ENCODE peak calls at places on chromosomes 5 and 9, in eight cellular contexts. T is upper lobe of right lung, O is epithelial cell of proximal tubule, M is Peyer's patch, E is neural crest cell, J is neural progenitor cell, D is RWPE2, Y is esophagus squamous epithelium. S is an unnamed sample.

GRCh38 chr5:81856948-81857928 is 106.3 kb upstream of the SSBP2 start:
- DNase-seq in O (no peak), D (no peak), Y (no peak), E (no peak), J (peak), M (no peak), T (peak), S (no peak)

GRCh38 chr5:66560371-66560770 is 35.8 kb upstream of the MAST4 start:
- DNase-seq in O (no peak), T (no peak), M (no peak), Y (no peak), E (no peak), J (no peak), D (no peak), S (no peak)

GRCh38 chr5:51544386-51544785 is 161.1 kb downstream of the ISL1 start:
- DNase-seq in D (no peak), Y (no peak), T (no peak), E (no peak), J (no peak), O (no peak), M (no peak), S (no peak)

GRCh38 chr5:149993471-149993870 is 7.0 kb downstream of the TIGD6 start:
- DNase-seq in E (no peak), O (no peak), D (no peak), M (no peak), T (no peak), J (no peak), Y (no peak), S (no peak)

GRCh38 chr5:170681013-170681433 is 102.5 kb upstream of the GABRP start:
- DNase-seq in J (peak), M (no peak), Y (no peak), E (peak), O (no peak), D (no peak), T (no peak), S (peak)

GRCh38 chr5:65142511-65143011 is 339.2 kb downstream of the ADAMTS6 start:
- DNase-seq in T (no peak), M (no peak), D (no peak), J (peak), O (no peak), E (no peak), Y (no peak), S (no peak)

GRCh38 chr5:123304777-123305316 is 118.4 kb downstream of the CEP120 start:
- DNase-seq in M (no peak), J (no peak), O (no peak), D (no peak), T (no peak), E (no peak), Y (no peak), S (no peak)

GRCh38 chr9:110077926-110078325 is 130.0 kb downstream of the C9orf152 start:
- DNase-seq in D (no peak), O (no peak), E (no peak), J (no peak), Y (no peak), M (no peak), T (no peak), S (no peak)

GRCh38 chr9:129709471-129710460 is 43.1 kb downstream of the PTGES start:
- DNase-seq in M (no peak), O (peak), Y (no peak), D (no peak), J (no peak), T (no peak), E (no peak), S (no peak)

GRCh38 chr5:39608024-39608423 is 183.2 kb upstream of the DAB2 start:
- DNase-seq in D (no peak), J (no peak), T (no peak), O (no peak), E (no peak), Y (no peak), M (no peak), S (no peak)

GRCh38 chr9:120904061-120904998 is 22.3 kb downstream of the TRAF1 start:
- DNase-seq in T (no peak), J (no peak), O (no peak), Y (no peak), E (no peak), M (no peak), D (no peak), S (no peak)

GRCh38 chr9:91419222-91420191 is 4.1 kb downstream of the NFIL3 start:
- DNase-seq in M (no peak), O (peak), J (no peak), T (peak), D (peak), E (no peak), Y (no peak), S (no peak)

GRCh38 chr5:5199460-5199859 is 59.3 kb downstream of the ADAMTS16 start:
- DNase-seq in M (no peak), T (no peak), O (no peak), E (no peak), J (no peak), Y (no peak), D (no peak), S (no peak)

GRCh38 chr9:90960941-90961340 is 159.3 kb downstream of the SYK start:
- DNase-seq in E (no peak), J (no peak), O (no peak), T (no peak), Y (no peak), M (no peak), D (no peak), S (no peak)

GRCh38 chr9:89422151-89422918 is 75.6 kb downstream of the SEMA4D start:
- DNase-seq in O (no peak), J (no peak), Y (no peak), M (no peak), T (no peak), E (no peak), D (no peak), S (no peak)

GRCh38 chr9:131046581-131047202 is 37.7 kb downstream of the LAMC3 start:
- DNase-seq in J (peak), M (peak), T (peak), D (no peak), Y (no peak), O (no peak), E (peak), S (no peak)

GRCh38 chr9:91078041-91078441 is 276.4 kb downstream of the SYK start:
- DNase-seq in J (no peak), E (no peak), T (no peak), Y (no peak), O (no peak), M (no peak), D (no peak), S (no peak)

GRCh38 chr5:5348576-5348975 is 73.9 kb upstream of the ICE1 start:
- DNase-seq in Y (no peak), O (no peak), T (no peak), J (no peak), E (no peak), D (no peak), M (no peak), S (no peak)

GRCh38 chr9:136225748-136226679 is 19.6 kb downstream of the QSOX2 start:
- DNase-seq in Y (peak), E (peak), O (no peak), D (no peak), M (peak), T (peak), J (peak), S (no peak)

GRCh38 chr5:4563400-4563799 is 576.7 kb upstream of the ADAMTS16 start:
- DNase-seq in O (no peak), D (no peak), E (peak), J (peak), Y (no peak), M (no peak), T (no peak), S (no peak)

GRCh38 chr9:104866186-104866585 is 61.8 kb downstream of the ABCA1 start:
- DNase-seq in T (no peak), Y (no peak), E (no peak), D (no peak), J (no peak), O (no peak), M (no peak), S (no peak)

GRCh38 chr5:176846335-176847140 is 36.2 kb downstream of the UNC5A start:
- DNase-seq in D (no peak), Y (no peak), M (no peak), O (no peak), E (no peak), J (no peak), T (no peak), S (no peak)

GRCh38 chr5:75566710-75567309 is 44.4 kb upstream of the ANKDD1B start:
- DNase-seq in Y (no peak), E (no peak), T (no peak), M (no peak), J (no peak), D (no peak), O (peak), S (no peak)

GRCh38 chr9:123691904-123692303 is 238.0 kb downstream of the DENND1A start:
- DNase-seq in E (no peak), D (no peak), T (no peak), M (no peak), O (no peak), Y (no peak), J (no peak), S (no peak)

GRCh38 chr5:164869325-164869724 is 1363.9 kb downstream of the MAT2B start:
- DNase-seq in J (no peak), Y (no peak), M (no peak), E (no peak), O (no peak), T (no peak), D (no peak), S (no peak)

GRCh38 chr5:169545762-169546161 is 37.8 kb upstream of the SPDL1 start:
- DNase-seq in T (no peak), E (no peak), O (peak), J (no peak), D (no peak), Y (no peak), M (no peak), S (no peak)

GRCh38 chr9:27192291-27192960 is 83.4 kb downstream of the TEK start:
- DNase-seq in M (no peak), J (no peak), D (no peak), Y (no peak), E (no peak), T (no peak), O (no peak), S (no peak)

GRCh38 chr5:88660947-88661869 is 221.8 kb downstream of the MEF2C start:
- DNase-seq in E (peak), O (no peak), M (peak), J (peak), T (peak), Y (no peak), D (no peak), S (peak)

GRCh38 chr5:144896473-144896872 is 725.8 kb downstream of the KCTD16 start:
- DNase-seq in T (no peak), Y (no peak), E (no peak), O (no peak), J (no peak), M (no peak), D (no peak), S (no peak)

GRCh38 chr9:106583751-106584150 is 279.2 kb upstream of the ZNF462 start:
- DNase-seq in J (no peak), M (no peak), E (no peak), D (peak), T (no peak), Y (no peak), O (no peak), S (no peak)

GRCh38 chr5:33894566-33894965 is 2.8 kb upstream of the ADAMTS12 start:
- DNase-seq in Y (no peak), O (peak), E (no peak), T (no peak), J (no peak), M (no peak), D (no peak), S (no peak)

GRCh38 chr9:74742792-74743389 is 144.8 kb downstream of the TRPM6 start:
- DNase-seq in J (peak), M (no peak), O (no peak), D (no peak), T (no peak), Y (no peak), E (peak), S (no peak)

GRCh38 chr9:17013010-17013409 is 121.8 kb upstream of the CNTLN start:
- DNase-seq in J (no peak), T (no peak), D (no peak), M (no peak), E (no peak), O (no peak), Y (no peak), S (no peak)

GRCh38 chr5:95780597-95780996 is 41.9 kb downstream of the GLRX start:
- DNase-seq in J (no peak), D (no peak), T (no peak), Y (no peak), O (no peak), E (no peak), M (no peak), S (no peak)

GRCh38 chr5:152593388-152593787 is 188.3 kb upstream of the NMUR2 start:
- DNase-seq in Y (no peak), O (no peak), M (no peak), D (no peak), E (no peak), T (no peak), J (no peak), S (no peak)

GRCh38 chr5:152595327-152595890 is 190.3 kb upstream of the NMUR2 start:
- DNase-seq in J (peak), E (no peak), D (no peak), M (no peak), T (no peak), O (no peak), Y (no peak), S (no peak)

GRCh38 chr5:152592416-152592815 is 187.3 kb upstream of the NMUR2 start:
- DNase-seq in M (no peak), E (no peak), T (no peak), D (no peak), Y (no peak), J (no peak), O (no peak), S (no peak)
- TF ChIP-seq CTCF in M (no peak), E (peak), T (no peak), D (peak), Y (peak), J (peak), O (peak), S (peak)

GRCh38 chr9:132166599-132166998 is 4.7 kb downstream of the NTNG2 start:
- DNase-seq in Y (no peak), D (no peak), M (no peak), J (peak), E (no peak), T (no peak), O (no peak), S (no peak)
- TF ChIP-seq CTCF in Y (peak), D (peak), M (no peak), J (peak), E (peak), T (no peak), O (peak), S (peak)

GRCh38 chr5:31993182-31993961 is 180.7 kb downstream of the GOLPH3 start:
- DNase-seq in O (peak), Y (no peak), M (no peak), T (no peak), J (no peak), D (no peak), E (no peak), S (no peak)

GRCh38 chr5:31990701-31991110 is 183.4 kb downstream of the GOLPH3 start:
- DNase-seq in O (no peak), E (no peak), D (peak), Y (no peak), T (no peak), J (no peak), M (no peak), S (no peak)

GRCh38 chr5:31987985-31988710 is 186.0 kb downstream of the GOLPH3 start:
- DNase-seq in O (peak), J (no peak), E (no peak), D (peak), T (no peak), M (no peak), Y (no peak), S (no peak)

GRCh38 chr5:31992377-31992776 is 181.7 kb downstream of the GOLPH3 start:
- DNase-seq in E (no peak), D (no peak), T (no peak), Y (no peak), O (no peak), M (no peak), J (no peak), S (no peak)

GRCh38 chr5:31990296-31990695 is 183.8 kb downstream of the GOLPH3 start:
- DNase-seq in E (no peak), M (no peak), T (no peak), Y (no peak), J (no peak), D (no peak), O (no peak), S (no peak)
- TF ChIP-seq CTCF in E (no peak), M (no peak), T (no peak), Y (no peak), J (no peak), D (no peak), O (no peak), S (no peak)

GRCh38 chr9:15403155-15403554 is 19.5 kb upstream of the SNAPC3 start:
- DNase-seq in J (peak), E (no peak), O (no peak), Y (no peak), D (no peak), M (no peak), T (no peak), S (no peak)
- TF ChIP-seq CTCF in J (peak), E (peak), O (peak), Y (peak), D (peak), M (peak), T (peak), S (peak)

S was measured in type B pancreatic cell.